ENCODE peak calls at places on chromosomes 16 and 17, in eight cellular contexts. One of them, this sample, is unnamed.

GRCh38 chr17:10792156-10792555 is 11.7 kb downstream of the TMEM238L start:
- DNase-seq in pancreas: no peak
- DNase-seq in heart left ventricle: no peak
- DNase-seq in fibroblast of pulmonary artery: no peak
- DNase-seq in sigmoid colon: no peak
- DNase-seq in activated B cell treated with CpG ODN at 0.5 μM for 24 hours: no peak
- DNase-seq in type B pancreatic cell: no peak
- DNase-seq in RWPE2: no peak
- DNase-seq in this sample: no peak

GRCh38 chr16:80824623-80825364 is 20.4 kb upstream of the CDYL2 start:
- DNase-seq in pancreas: no peak
- DNase-seq in heart left ventricle: no peak
- DNase-seq in fibroblast of pulmonary artery: peak
- DNase-seq in sigmoid colon: no peak
- DNase-seq in activated B cell treated with CpG ODN at 0.5 μM for 24 hours: no peak
- DNase-seq in type B pancreatic cell: no peak
- DNase-seq in RWPE2: no peak
- DNase-seq in this sample: no peak

GRCh38 chr17:40490289-40490853 is 11.1 kb downstream of the TNS4 start:
- DNase-seq in pancreas: no peak
- DNase-seq in heart left ventricle: peak
- DNase-seq in fibroblast of pulmonary artery: peak
- DNase-seq in sigmoid colon: peak
- DNase-seq in activated B cell treated with CpG ODN at 0.5 μM for 24 hours: no peak
- DNase-seq in type B pancreatic cell: no peak
- DNase-seq in RWPE2: no peak
- DNase-seq in this sample: no peak

GRCh38 chr16:47780213-47780612 is 319.1 kb downstream of the PHKB start:
- DNase-seq in pancreas: no peak
- DNase-seq in heart left ventricle: no peak
- DNase-seq in fibroblast of pulmonary artery: no peak
- DNase-seq in sigmoid colon: no peak
- DNase-seq in activated B cell treated with CpG ODN at 0.5 μM for 24 hours: no peak
- DNase-seq in type B pancreatic cell: no peak
- DNase-seq in RWPE2: no peak
- DNase-seq in this sample: no peak

GRCh38 chr17:62801553-62801952 is 6.6 kb downstream of the MARCHF10 start:
- DNase-seq in pancreas: no peak
- DNase-seq in heart left ventricle: no peak
- DNase-seq in fibroblast of pulmonary artery: no peak
- DNase-seq in sigmoid colon: no peak
- DNase-seq in activated B cell treated with CpG ODN at 0.5 μM for 24 hours: no peak
- DNase-seq in type B pancreatic cell: no peak
- DNase-seq in RWPE2: no peak
- DNase-seq in this sample: no peak

GRCh38 chr17:78291944-78292910 is 60.8 kb downstream of the TMEM235 start:
- DNase-seq in pancreas: no peak
- DNase-seq in heart left ventricle: no peak
- DNase-seq in fibroblast of pulmonary artery: no peak
- DNase-seq in sigmoid colon: no peak
- DNase-seq in activated B cell treated with CpG ODN at 0.5 μM for 24 hours: no peak
- DNase-seq in type B pancreatic cell: no peak
- DNase-seq in RWPE2: peak
- DNase-seq in this sample: no peak

GRCh38 chr17:4987767-4988083 is 250 bp upstream of the CAMTA2 start:
- DNase-seq in pancreas: no peak
- DNase-seq in heart left ventricle: no peak
- DNase-seq in fibroblast of pulmonary artery: no peak
- DNase-seq in sigmoid colon: no peak
- DNase-seq in activated B cell treated with CpG ODN at 0.5 μM for 24 hours: no peak
- DNase-seq in type B pancreatic cell: no peak
- DNase-seq in RWPE2: no peak
- DNase-seq in this sample: no peak

GRCh38 chr16:88705076-88705684 is 1.0 kb downstream of the RNF166 start:
- DNase-seq in pancreas: no peak
- DNase-seq in heart left ventricle: no peak
- DNase-seq in fibroblast of pulmonary artery: no peak
- DNase-seq in sigmoid colon: no peak
- DNase-seq in activated B cell treated with CpG ODN at 0.5 μM for 24 hours: no peak
- DNase-seq in type B pancreatic cell: no peak
- DNase-seq in RWPE2: no peak
- DNase-seq in this sample: no peak

DNA sequence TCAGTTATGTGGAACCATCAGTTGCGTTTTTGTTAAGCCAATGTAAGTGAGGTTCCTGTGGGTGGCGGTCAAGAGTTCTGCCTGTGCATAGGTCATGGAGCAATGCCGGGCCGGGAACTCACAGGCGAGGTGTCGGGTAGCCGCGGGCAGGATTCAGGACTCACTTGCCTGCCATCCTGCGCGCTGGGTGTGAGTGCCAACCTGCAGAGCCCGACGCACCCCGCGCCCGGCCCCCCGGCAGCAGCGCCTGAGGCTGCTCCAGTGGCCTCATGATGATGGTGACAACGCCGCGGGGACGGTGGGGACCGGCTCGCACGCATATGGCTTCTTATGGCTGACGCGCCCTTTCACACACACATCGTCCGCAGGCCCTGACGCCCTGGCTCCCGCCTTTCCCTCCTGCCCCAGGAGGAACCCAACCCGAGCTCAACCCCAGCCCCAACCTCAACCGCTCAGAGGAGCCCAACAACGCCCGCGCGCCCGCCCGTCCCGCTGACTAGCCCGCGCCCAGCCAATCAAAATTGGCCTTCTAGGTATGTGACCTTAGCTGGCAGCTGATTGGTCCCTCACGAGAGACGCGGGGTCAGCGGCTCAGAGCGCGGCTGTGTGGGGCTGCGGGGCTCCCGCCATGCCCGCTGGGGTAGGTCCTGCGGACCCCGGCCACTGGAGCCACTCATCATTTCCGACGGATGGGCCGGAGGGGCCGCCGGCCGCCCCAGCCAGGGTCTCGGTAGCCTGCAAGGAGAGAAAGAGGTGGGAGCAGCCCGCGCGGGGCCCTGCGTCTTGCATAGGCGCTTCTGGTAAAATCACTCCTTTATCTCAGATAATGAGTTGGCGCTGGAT is at the start of gene C16orf95:
- DNase-seq in pancreas: peak
- DNase-seq in heart left ventricle: peak
- DNase-seq in fibroblast of pulmonary artery: peak
- DNase-seq in sigmoid colon: peak
- DNase-seq in activated B cell treated with CpG ODN at 0.5 μM for 24 hours: peak
- DNase-seq in type B pancreatic cell: peak
- DNase-seq in RWPE2: peak
- DNase-seq in this sample: peak
- TF ChIP-seq CTCF in pancreas: peak
- TF ChIP-seq CTCF in heart left ventricle: peak
- TF ChIP-seq CTCF in fibroblast of pulmonary artery: peak
- TF ChIP-seq CTCF in sigmoid colon: peak
- TF ChIP-seq CTCF in activated B cell treated with CpG ODN at 0.5 μM for 24 hours: no peak
- TF ChIP-seq CTCF in type B pancreatic cell: peak
- TF ChIP-seq CTCF in RWPE2: peak
- TF ChIP-seq CTCF in this sample: peak

GRCh38 chr16:73527191-73527590 is 479.3 kb upstream of the ZFHX3 start:
- DNase-seq in pancreas: no peak
- DNase-seq in heart left ventricle: no peak
- DNase-seq in fibroblast of pulmonary artery: no peak
- DNase-seq in sigmoid colon: no peak
- DNase-seq in activated B cell treated with CpG ODN at 0.5 μM for 24 hours: no peak
- DNase-seq in type B pancreatic cell: no peak
- DNase-seq in RWPE2: no peak
- DNase-seq in this sample: no peak
- TF ChIP-seq CTCF in pancreas: no peak
- TF ChIP-seq CTCF in heart left ventricle: no peak
- TF ChIP-seq CTCF in fibroblast of pulmonary artery: no peak
- TF ChIP-seq CTCF in sigmoid colon: no peak
- TF ChIP-seq CTCF in activated B cell treated with CpG ODN at 0.5 μM for 24 hours: no peak
- TF ChIP-seq CTCF in type B pancreatic cell: peak
- TF ChIP-seq CTCF in RWPE2: no peak
- TF ChIP-seq CTCF in this sample: no peak

GRCh38 chr16:21277927-21278706 is at the start of gene CRYM:
- DNase-seq in pancreas: peak
- DNase-seq in heart left ventricle: peak
- DNase-seq in fibroblast of pulmonary artery: peak
- DNase-seq in sigmoid colon: peak
- DNase-seq in activated B cell treated with CpG ODN at 0.5 μM for 24 hours: peak
- DNase-seq in type B pancreatic cell: peak
- DNase-seq in RWPE2: no peak
- DNase-seq in this sample: peak

GRCh38 chr16:21284414-21284813 is 6.3 kb upstream of the CRYM start:
- DNase-seq in pancreas: no peak
- DNase-seq in heart left ventricle: no peak
- DNase-seq in fibroblast of pulmonary artery: no peak
- DNase-seq in sigmoid colon: no peak
- DNase-seq in activated B cell treated with CpG ODN at 0.5 μM for 24 hours: no peak
- DNase-seq in type B pancreatic cell: no peak
- DNase-seq in RWPE2: no peak
- DNase-seq in this sample: no peak

GRCh38 chr16:21279501-21279900 is 1.4 kb upstream of the CRYM start:
- DNase-seq in pancreas: no peak
- DNase-seq in heart left ventricle: no peak
- DNase-seq in fibroblast of pulmonary artery: no peak
- DNase-seq in sigmoid colon: no peak
- DNase-seq in activated B cell treated with CpG ODN at 0.5 μM for 24 hours: no peak
- DNase-seq in type B pancreatic cell: no peak
- DNase-seq in RWPE2: no peak
- DNase-seq in this sample: no peak

GRCh38 chr16:21281698-21282389 is 3.8 kb upstream of the CRYM start:
- DNase-seq in pancreas: no peak
- DNase-seq in heart left ventricle: no peak
- DNase-seq in fibroblast of pulmonary artery: no peak
- DNase-seq in sigmoid colon: no peak
- DNase-seq in activated B cell treated with CpG ODN at 0.5 μM for 24 hours: no peak
- DNase-seq in type B pancreatic cell: no peak
- DNase-seq in RWPE2: no peak
- DNase-seq in this sample: no peak

DNA sequence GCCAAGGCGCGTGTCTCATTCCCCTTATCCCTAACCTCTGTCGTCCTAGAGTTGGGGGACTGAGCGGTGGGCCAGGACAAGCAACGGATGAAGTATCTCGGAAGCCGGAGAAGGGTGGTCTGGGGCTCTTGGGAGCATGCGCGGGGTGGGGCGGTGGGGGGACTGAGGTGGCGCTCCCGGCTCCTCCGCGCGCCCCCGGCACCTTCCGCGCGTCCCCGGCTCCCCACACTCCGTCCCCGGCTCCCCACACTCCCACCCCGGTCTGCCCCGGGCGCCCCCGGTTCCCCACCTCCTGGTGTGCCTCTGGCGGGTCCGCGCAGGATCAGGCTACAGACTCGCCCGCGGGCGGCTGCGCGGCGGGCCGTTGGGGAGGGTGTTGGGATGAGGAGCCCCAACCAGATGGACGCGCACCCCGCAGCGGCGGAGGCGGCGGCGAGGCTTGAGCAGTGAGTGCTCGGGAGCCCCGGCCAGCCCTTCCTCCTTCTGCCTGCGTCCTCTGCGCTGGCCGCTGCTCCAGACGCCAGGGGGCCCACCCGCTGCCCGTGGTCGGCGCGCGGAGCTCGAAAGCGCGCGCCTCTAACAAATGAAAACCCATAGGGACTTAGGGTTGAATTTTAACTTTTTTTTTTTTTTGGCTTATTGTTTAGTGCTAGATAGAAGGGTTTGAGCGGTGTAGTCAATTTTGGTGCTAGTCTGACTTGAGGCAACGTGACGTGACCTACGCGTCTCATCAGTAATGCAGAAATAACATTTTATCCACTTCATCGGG is 5.6 kb upstream of the CRYM start:
- DNase-seq in pancreas: no peak
- DNase-seq in heart left ventricle: peak
- DNase-seq in fibroblast of pulmonary artery: peak
- DNase-seq in sigmoid colon: peak
- DNase-seq in activated B cell treated with CpG ODN at 0.5 μM for 24 hours: peak
- DNase-seq in type B pancreatic cell: peak
- DNase-seq in RWPE2: no peak
- DNase-seq in this sample: no peak
- TF ChIP-seq CTCF in pancreas: no peak
- TF ChIP-seq CTCF in heart left ventricle: peak
- TF ChIP-seq CTCF in fibroblast of pulmonary artery: peak
- TF ChIP-seq CTCF in sigmoid colon: peak
- TF ChIP-seq CTCF in activated B cell treated with CpG ODN at 0.5 μM for 24 hours: no peak
- TF ChIP-seq CTCF in type B pancreatic cell: peak
- TF ChIP-seq CTCF in RWPE2: peak
- TF ChIP-seq CTCF in this sample: no peak

DNA sequence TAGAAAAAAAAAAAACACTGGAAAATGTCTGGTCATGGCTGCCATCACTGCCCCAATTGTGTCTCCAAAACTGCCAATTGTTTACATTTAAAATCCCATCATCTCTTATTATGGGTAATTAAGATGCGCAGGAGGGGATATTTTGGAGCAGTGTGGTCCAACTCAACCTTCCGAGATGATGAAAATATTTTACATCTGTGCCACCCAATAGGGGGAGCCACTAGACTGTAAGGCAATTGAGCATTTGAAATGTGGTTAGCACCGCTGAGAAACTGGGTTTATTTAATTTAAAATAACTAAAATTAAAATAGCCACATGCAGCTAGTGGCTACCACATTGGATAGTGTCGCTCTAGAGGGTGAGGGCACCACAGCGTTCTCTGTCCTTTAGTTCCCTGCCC is 3.6 kb downstream of the MPO start:
- DNase-seq in pancreas: no peak
- DNase-seq in heart left ventricle: no peak
- DNase-seq in fibroblast of pulmonary artery: peak
- DNase-seq in sigmoid colon: no peak
- DNase-seq in activated B cell treated with CpG ODN at 0.5 μM for 24 hours: no peak
- DNase-seq in type B pancreatic cell: no peak
- DNase-seq in RWPE2: no peak
- DNase-seq in this sample: no peak
- TF ChIP-seq CTCF in pancreas: no peak
- TF ChIP-seq CTCF in heart left ventricle: no peak
- TF ChIP-seq CTCF in fibroblast of pulmonary artery: peak
- TF ChIP-seq CTCF in sigmoid colon: no peak
- TF ChIP-seq CTCF in activated B cell treated with CpG ODN at 0.5 μM for 24 hours: no peak
- TF ChIP-seq CTCF in type B pancreatic cell: peak
- TF ChIP-seq CTCF in RWPE2: peak
- TF ChIP-seq CTCF in this sample: peak

GRCh38 chr16:69083306-69083941 is 22.0 kb upstream of the HAS3 start:
- DNase-seq in pancreas: no peak
- DNase-seq in heart left ventricle: no peak
- DNase-seq in fibroblast of pulmonary artery: no peak
- DNase-seq in sigmoid colon: no peak
- DNase-seq in activated B cell treated with CpG ODN at 0.5 μM for 24 hours: no peak
- DNase-seq in type B pancreatic cell: no peak
- DNase-seq in RWPE2: no peak
- DNase-seq in this sample: no peak
- TF ChIP-seq CTCF in pancreas: no peak
- TF ChIP-seq CTCF in heart left ventricle: no peak
- TF ChIP-seq CTCF in fibroblast of pulmonary artery: peak
- TF ChIP-seq CTCF in sigmoid colon: no peak
- TF ChIP-seq CTCF in activated B cell treated with CpG ODN at 0.5 μM for 24 hours: no peak
- TF ChIP-seq CTCF in type B pancreatic cell: no peak
- TF ChIP-seq CTCF in RWPE2: no peak
- TF ChIP-seq CTCF in this sample: no peak

GRCh38 chr17:74077231-74077630 is 126.2 kb upstream of the RPL38 start:
- DNase-seq in pancreas: no peak
- DNase-seq in heart left ventricle: no peak
- DNase-seq in fibroblast of pulmonary artery: no peak
- DNase-seq in sigmoid colon: no peak
- DNase-seq in activated B cell treated with CpG ODN at 0.5 μM for 24 hours: no peak
- DNase-seq in type B pancreatic cell: no peak
- DNase-seq in RWPE2: no peak
- DNase-seq in this sample: no peak
- TF ChIP-seq CTCF in pancreas: no peak
- TF ChIP-seq CTCF in heart left ventricle: no peak
- TF ChIP-seq CTCF in fibroblast of pulmonary artery: no peak
- TF ChIP-seq CTCF in sigmoid colon: no peak
- TF ChIP-seq CTCF in activated B cell treated with CpG ODN at 0.5 μM for 24 hours: no peak
- TF ChIP-seq CTCF in type B pancreatic cell: no peak
- TF ChIP-seq CTCF in RWPE2: no peak
- TF ChIP-seq CTCF in this sample: no peak